ENCODE peak calls at places on chromosomes 4 and X, in six cellular contexts. O is IMR-90, N is H9, H is neuronal stem cell, D is trophoblast cell, F is H1. P is an unnamed sample.

GRCh38 chr4:3649491-3649890 is 116.7 kb upstream of the ADRA2C start:
- DNase-seq in O (no peak), N (no peak), H (no peak), D (no peak), F (no peak), P (no peak)

GRCh38 chrX:118164138-118164537 is 47.5 kb upstream of the KLHL13 start:
- DNase-seq in O (peak), N (no peak), H (no peak), D (no peak), F (no peak), P (no peak)

GRCh38 chr4:101345271-101345595 is 2.1 kb downstream of the PPP3CA start:
- DNase-seq in O (peak), N (no peak), H (no peak), D (no peak), F (no peak), P (no peak)

GRCh38 chr4:169906104-169906503 is 120.1 kb downstream of the MFAP3L start:
- DNase-seq in O (no peak), N (no peak), H (no peak), D (no peak), F (no peak), P (no peak)

GRCh38 chr4:78768447-78769177 is 7.5 kb upstream of the BMP2K start:
- DNase-seq in O (peak), N (no peak), H (no peak), D (no peak), F (no peak), P (peak)

GRCh38 chr4:73832651-73833237 is 3.7 kb upstream of the CXCL6 start:
- DNase-seq in O (peak), N (no peak), H (no peak), D (no peak), F (no peak), P (no peak)

GRCh38 chrX:129823115-129823514 is 20.6 kb downstream of the ZDHHC9 start:
- DNase-seq in O (peak), N (no peak), H (no peak), D (peak), F (no peak), P (peak)

GRCh38 chr4:55169352-55169959 is 44.1 kb upstream of the KDR start:
- DNase-seq in O (peak), N (peak), H (peak), D (no peak), F (no peak), P (peak)

GRCh38 chr4:159178147-159178541 is 75.3 kb downstream of the RAPGEF2 start:
- DNase-seq in O (peak), N (no peak), H (no peak), D (no peak), F (no peak), P (peak)

GRCh38 chr4:24598025-24598424 is 13.7 kb upstream of the DHX15 start:
- DNase-seq in O (peak), N (no peak), H (no peak), D (peak), F (no peak), P (no peak)

GRCh38 chr4:141046255-141046654 is 87.0 kb downstream of the RNF150 start:
- DNase-seq in O (peak), N (no peak), H (no peak), D (no peak), F (no peak), P (peak)

GRCh38 chr4:89000844-89001360 is 56.1 kb downstream of the FAM13A start:
- DNase-seq in O (peak), N (no peak), H (no peak), D (no peak), F (no peak), P (peak)

GRCh38 chr4:120841580-120841979 is 80.9 kb downstream of the PRDM5 start:
- DNase-seq in O (peak), N (no peak), H (no peak), D (no peak), F (no peak), P (no peak)

GRCh38 chr4:10765386-10765785 is 80.8 kb upstream of the CLNK start:
- DNase-seq in O (no peak), N (no peak), H (no peak), D (no peak), F (no peak), P (no peak)

GRCh38 chr4:147582386-147583077 is 34.7 kb upstream of the TMEM184C start:
- DNase-seq in O (peak), N (no peak), H (no peak), D (no peak), F (no peak), P (no peak)

GRCh38 chr4:56959064-56959463 is 18.3 kb downstream of the NOA1 start:
- DNase-seq in O (no peak), N (no peak), H (no peak), D (no peak), F (no peak), P (no peak)

GRCh38 chrX:13279279-13280009 is 40.4 kb downstream of the ATXN3L start:
- DNase-seq in O (no peak), N (no peak), H (no peak), D (no peak), F (no peak), P (no peak)

GRCh38 chr4:168654206-168655174 is 157.6 kb downstream of the PALLD start:
- DNase-seq in O (no peak), N (no peak), H (no peak), D (no peak), F (no peak), P (no peak)

GRCh38 chr4:70901607-70901983 is 574 bp upstream of the MOB1B start:
- DNase-seq in O (no peak), N (no peak), H (no peak), D (peak), F (no peak), P (no peak)

GRCh38 chr4:163810757-163811156 is 316.3 kb downstream of the TMA16 start:
- DNase-seq in O (no peak), N (no peak), H (no peak), D (no peak), F (no peak), P (no peak)

GRCh38 chr4:94798808-94799207 is 41.1 kb downstream of the BMPR1B start:
- DNase-seq in O (peak), N (no peak), H (no peak), D (no peak), F (no peak), P (no peak)

GRCh38 chrX:18574591-18574990 is 97.3 kb downstream of the RS1 start:
- DNase-seq in O (peak), N (no peak), H (no peak), D (peak), F (no peak), P (peak)

GRCh38 chrX:53072418-53073114 is 9.6 kb upstream of the TSPYL2 start:
- DNase-seq in O (no peak), N (no peak), H (no peak), D (no peak), F (no peak), P (no peak)

GRCh38 chr4:38313999-38314561 is 349.9 kb upstream of the KLF3 start:
- DNase-seq in O (peak), N (no peak), H (no peak), D (no peak), F (no peak), P (no peak)

GRCh38 chr4:156913234-156913633 is 58.4 kb downstream of the PDGFC start:
- DNase-seq in O (no peak), N (no peak), H (no peak), D (no peak), F (no peak), P (no peak)

GRCh38 chrX:94600077-94600476 is 926.1 kb downstream of the FAM133A start:
- DNase-seq in O (no peak), N (no peak), H (no peak), D (no peak), F (no peak), P (no peak)

GRCh38 chrX:38561951-38562719 is 793 bp downstream of the TSPAN7 start:
- DNase-seq in O (no peak), N (peak), H (peak), D (no peak), F (no peak), P (peak)
- H2AFZ ChIP-seq in O (peak), N (no peak), H (peak), D (no peak), F (peak), P (no peak)

DNA sequence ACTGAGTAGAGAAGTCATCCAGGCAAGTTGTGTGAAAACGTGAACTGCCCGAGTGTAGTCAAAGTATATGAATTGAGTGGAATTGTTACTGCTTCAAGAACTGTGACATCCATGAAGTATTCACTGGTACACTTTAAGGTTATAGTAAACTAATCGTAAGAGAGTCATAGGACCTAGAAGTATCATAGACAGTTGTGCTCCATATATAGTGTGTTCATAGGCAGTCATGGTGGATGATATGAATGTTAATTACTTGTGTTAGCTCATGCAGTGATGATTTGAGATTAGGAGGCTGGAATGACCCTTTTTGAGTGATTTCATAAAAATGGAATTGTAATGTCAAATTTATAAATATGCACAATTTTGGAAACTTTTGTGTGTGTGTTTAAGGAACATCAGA is 81.3 kb upstream of the TLR2 start:
- DNase-seq in O (no peak), N (no peak), H (no peak), D (no peak), F (no peak), P (no peak)
- H3K14ac ChIP-seq in O (no peak), N (no peak), H (no peak), D (no peak), F (no peak), P (no peak)

GRCh38 chr4:82900016-82900334 is 560 bp upstream of the THAP9 start:
- DNase-seq in O (peak), N (no peak), H (peak), D (no peak), F (no peak), P (no peak)
- H2AK5ac ChIP-seq in O (peak), N (no peak), H (no peak), D (no peak), F (peak), P (no peak)

GRCh38 chrX:1493877-1494510 is 41.3 kb upstream of the ASMTL start:
- DNase-seq in O (no peak), N (peak), H (no peak), D (no peak), F (no peak), P (no peak)
- H2AFZ ChIP-seq in O (peak), N (peak), H (peak), D (no peak), F (peak), P (no peak)

DNA sequence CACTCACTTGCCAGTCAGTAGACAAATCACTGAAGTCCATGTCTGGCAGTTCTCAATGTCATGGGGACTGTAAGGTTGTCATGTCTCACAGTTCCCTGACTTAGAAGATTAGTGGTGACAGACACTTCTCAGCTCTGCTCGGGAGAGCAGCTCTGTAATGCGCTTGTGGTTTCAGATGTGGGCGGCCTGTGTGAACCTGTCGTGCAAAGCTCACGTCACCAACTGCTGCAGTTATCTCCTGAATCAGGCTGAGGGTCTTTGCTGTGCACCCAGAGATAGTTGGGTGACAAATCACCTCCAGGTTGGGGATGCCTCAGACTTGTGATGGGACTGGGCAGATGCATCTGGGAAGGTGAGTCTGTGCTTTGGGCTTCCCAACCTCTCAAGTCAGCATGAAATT is at the start of gene IL9R:
- DNase-seq in O (no peak), N (no peak), H (no peak), D (no peak), F (no peak), P (no peak)
- H3K14ac ChIP-seq in O (no peak), N (no peak), H (no peak), D (no peak), F (no peak), P (no peak)

P was measured in mesenchymal stem cell.